ENCODE peak calls at places on chromosomes 16 and 17, in five cellular contexts. O, V, L, F and N are unnamed samples.

GRCh38 chr16:75288596-75289120 is 37.2 kb upstream of the BCAR1 start:
- DNase-seq in O (no peak), V (no peak), L (no peak), F (no peak), N (no peak)

GRCh38 chr16:85888405-85889331 is 10.3 kb upstream of the IRF8 start:
- DNase-seq in O (no peak), V (no peak), L (no peak), F (no peak), N (no peak)

GRCh38 chr17:33647976-33648375 is 354.9 kb upstream of the ASIC2 start:
- DNase-seq in O (no peak), V (no peak), L (peak; percentile 71), F (no peak), N (peak; percentile 15)

GRCh38 chr17:81339180-81339501 is 44.0 kb upstream of the SLC38A10 start:
- DNase-seq in O (no peak), V (no peak), L (peak; percentile 73), F (no peak), N (no peak)

GRCh38 chr17:52025231-52025630 is 133.3 kb downstream of the CA10 start:
- DNase-seq in O (no peak), V (no peak), L (no peak), F (no peak), N (no peak)

GRCh38 chr16:29852654-29853053 is 10.4 kb downstream of the CDIPT start:
- DNase-seq in O (no peak), V (no peak), L (no peak), F (no peak), N (no peak)

GRCh38 chr17:76909971-76910760 is 42.0 kb downstream of the MGAT5B start:
- DNase-seq in O (no peak), V (no peak), L (peak; percentile 98), F (no peak), N (peak; percentile 50)

GRCh38 chr16:85347213-85347591 is 234.9 kb upstream of the CIBAR2 start:
- DNase-seq in O (no peak), V (no peak), L (peak; percentile 86), F (no peak), N (no peak)

GRCh38 chr16:68715471-68715870 is 21.6 kb upstream of the CDH1 start:
- DNase-seq in O (no peak), V (no peak), L (no peak), F (no peak), N (no peak)

GRCh38 chr16:27475561-27475960 is 73.6 kb downstream of the IL21R start:
- DNase-seq in O (no peak), V (no peak), L (no peak), F (no peak), N (no peak)

GRCh38 chr17:50820651-50821050 is 14.7 kb upstream of the WFIKKN2 start:
- DNase-seq in O (no peak), V (no peak), L (no peak), F (no peak), N (no peak)

GRCh38 chr17:28188841-28189263 is 130.1 kb upstream of the TMEM97 start:
- DNase-seq in O (no peak), V (no peak), L (no peak), F (no peak), N (no peak)

GRCh38 chr17:31310877-31311276 is 3.0 kb downstream of the EVI2B start:
- DNase-seq in O (no peak), V (no peak), L (no peak), F (no peak), N (no peak)